ENCODE peak calls at places on chromosomes 12 and 14, in nine cellular contexts. O is transverse colon; B is right cardiac atrium; W is mesendoderm; Y is CD4-positive, CD25-positive, alpha-beta regulatory T cell; N is cardiac muscle cell; I is mammary epithelial cell; K is neuronal stem cell; V is upper lobe of right lung. A is an unnamed sample.

GRCh38 chr12:89525002-89525823 is 617 bp upstream of the GALNT4 start:
- DNase-seq in O (peak; percentile 75), B (peak; percentile 76), W (peak; percentile 67), Y (peak; percentile 61), N (no peak), I (peak; percentile 59), K (peak; percentile 46), V (peak; percentile 81), A (no peak)

GRCh38 chr14:55688566-55688965 is 108.6 kb downstream of the KTN1 start:
- DNase-seq in O (no peak), B (no peak), W (peak; percentile 23), Y (no peak), N (no peak), I (no peak), K (no peak), V (no peak), A (no peak)

GRCh38 chr12:12807970-12808702 is 5.0 kb upstream of the DDX47 start:
- DNase-seq in O (peak; percentile 60), B (peak; percentile 82), W (no peak), Y (peak; percentile 91), N (no peak), I (no peak), K (no peak), V (no peak), A (peak; percentile 43)

GRCh38 chr12:62730649-62731377 is 204.1 kb downstream of the PPM1H start:
- DNase-seq in O (no peak), B (no peak), W (no peak), Y (no peak), N (peak; percentile 69), I (peak; percentile 55), K (no peak), V (no peak), A (no peak)

GRCh38 chr12:2256453-2256852 is 203.7 kb downstream of the CACNA1C start:
- DNase-seq in O (no peak), B (no peak), W (no peak), Y (no peak), N (peak; percentile 84), I (no peak), K (no peak), V (no peak), A (no peak)

GRCh38 chr12:58313091-58313855 is 371.9 kb downstream of the ATP23 start:
- DNase-seq in O (no peak), B (no peak), W (no peak), Y (no peak), N (peak; percentile 71), I (peak; percentile 35), K (no peak), V (no peak), A (no peak)

GRCh38 chr12:124680863-124681778 is 113.7 kb upstream of the NCOR2 start:
- DNase-seq in O (no peak), B (peak; percentile 86), W (peak; percentile 95), Y (peak; percentile 13), N (peak; percentile 70), I (peak; percentile 97), K (peak; percentile 48), V (no peak), A (peak; percentile 59)

GRCh38 chr14:95497561-95498011 is 18.9 kb downstream of the SYNE3 start:
- DNase-seq in O (no peak), B (peak; percentile 22), W (no peak), Y (no peak), N (no peak), I (no peak), K (no peak), V (no peak), A (no peak)

GRCh38 chr14:84750763-84751554 is 779.0 kb upstream of the FLRT2 start:
- DNase-seq in O (no peak), B (no peak), W (peak; percentile 48), Y (no peak), N (peak; percentile 61), I (peak; percentile 4), K (no peak), V (no peak), A (no peak)

GRCh38 chr12:123757555-123757954 is 4.5 kb upstream of the DNAH10 start:
- DNase-seq in O (no peak), B (no peak), W (no peak), Y (no peak), N (peak; percentile 88), I (no peak), K (no peak), V (no peak), A (no peak)

GRCh38 chr14:101875041-101875725 is 89.2 kb upstream of the DYNC1H1 start:
- DNase-seq in O (no peak), B (no peak), W (no peak), Y (no peak), N (no peak), I (no peak), K (no peak), V (no peak), A (no peak)

GRCh38 chr14:101872333-101872732 is 92.0 kb upstream of the DYNC1H1 start:
- DNase-seq in O (no peak), B (no peak), W (no peak), Y (no peak), N (no peak), I (no peak), K (no peak), V (no peak), A (no peak)

GRCh38 chr14:101873401-101873800 is 91.0 kb upstream of the DYNC1H1 start:
- DNase-seq in O (no peak), B (no peak), W (no peak), Y (no peak), N (no peak), I (no peak), K (no peak), V (no peak), A (no peak)

GRCh38 chr14:101875726-101876268 is 88.6 kb upstream of the DYNC1H1 start:
- DNase-seq in O (no peak), B (no peak), W (no peak), Y (no peak), N (no peak), I (no peak), K (no peak), V (no peak), A (no peak)

DNA sequence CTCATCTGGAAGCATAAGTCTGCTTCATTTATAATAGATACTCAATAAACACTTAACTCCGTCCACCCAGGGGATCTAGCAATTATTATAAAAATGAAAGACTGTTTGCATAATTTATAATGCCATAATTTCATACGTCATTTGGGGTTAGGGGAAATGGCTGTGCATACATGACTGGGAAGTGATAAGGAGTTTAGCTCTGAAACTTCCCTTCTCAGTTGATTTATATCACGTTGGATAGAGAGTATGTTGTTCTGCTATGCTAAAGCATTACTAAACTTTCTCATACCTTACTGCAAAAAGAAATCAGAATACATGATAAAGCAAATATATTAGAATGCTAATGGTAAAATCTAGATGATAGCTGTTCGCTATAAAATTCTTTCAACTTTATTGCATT is 90.4 kb upstream of the DYNC1H1 start:
- DNase-seq in O (no peak), B (no peak), W (no peak), Y (no peak), N (no peak), I (no peak), K (no peak), V (no peak), A (no peak)
- H3K27ac ChIP-seq in O (peak overlapping the region; percentile 6), B (no peak overlapping the region), W (no peak overlapping the region), Y (peak overlapping the region; percentile 91), N (no peak overlapping the region), I (no peak overlapping the region), K (no peak overlapping the region), V (no peak overlapping the region), A (no peak overlapping the region)

GRCh38 chr14:97336179-97336578 is 539.0 kb downstream of the VRK1 start:
- DNase-seq in O (no peak), B (no peak), W (no peak), Y (peak; percentile 33), N (no peak), I (no peak), K (no peak), V (no peak), A (no peak)

GRCh38 chr14:97331526-97331925 is 534.3 kb downstream of the VRK1 start:
- DNase-seq in O (no peak), B (no peak), W (peak; percentile 65), Y (no peak), N (no peak), I (no peak), K (no peak), V (no peak), A (no peak)

GRCh38 chr14:97331058-97331457 is 533.9 kb downstream of the VRK1 start:
- DNase-seq in O (no peak), B (no peak), W (peak; percentile 10), Y (no peak), N (no peak), I (no peak), K (no peak), V (no peak), A (no peak)

GRCh38 chr14:97329701-97330100 is 532.5 kb downstream of the VRK1 start:
- DNase-seq in O (no peak), B (no peak), W (peak; percentile 37), Y (no peak), N (no peak), I (no peak), K (no peak), V (no peak), A (no peak)

GRCh38 chr14:97332591-97332984 is 535.4 kb downstream of the VRK1 start:
- DNase-seq in O (no peak), B (no peak), W (no peak), Y (no peak), N (no peak), I (no peak), K (no peak), V (no peak), A (no peak)
- H3K4me1 ChIP-seq in O (no peaks in the 10 kb centered on the region), B (no peaks in the 10 kb centered on the region), W (no peaks in the 10 kb centered on the region), Y (peaks cover 4% of the 10 kb centered on the region), N (no peaks in the 10 kb centered on the region), I (no peaks in the 10 kb centered on the region), K (peaks cover under 1% of the 10 kb centered on the region), V (no peaks in the 10 kb centered on the region), A (no peaks in the 10 kb centered on the region)

GRCh38 chr12:27575099-27575779 is 51.2 kb downstream of the PPFIBP1 start:
- DNase-seq in O (no peak), B (no peak), W (no peak), Y (no peak), N (no peak), I (no peak), K (no peak), V (no peak), A (no peak)

GRCh38 chr12:27572486-27573255 is 48.7 kb downstream of the PPFIBP1 start:
- DNase-seq in O (no peak), B (no peak), W (no peak), Y (no peak), N (no peak), I (no peak), K (no peak), V (no peak), A (no peak)

GRCh38 chr12:27575780-27576154 is 51.8 kb downstream of the PPFIBP1 start:
- DNase-seq in O (no peak), B (no peak), W (no peak), Y (no peak), N (no peak), I (no peak), K (no peak), V (no peak), A (no peak)

GRCh38 chr12:27573972-27574371 is 50.0 kb downstream of the PPFIBP1 start:
- DNase-seq in O (no peak), B (no peak), W (no peak), Y (no peak), N (peak; percentile 85), I (peak; percentile 83), K (no peak), V (no peak), A (no peak)

GRCh38 chr12:27571463-27571862 is 47.5 kb downstream of the PPFIBP1 start:
- DNase-seq in O (no peak), B (no peak), W (no peak), Y (no peak), N (peak; percentile 61), I (peak; percentile 89), K (no peak), V (no peak), A (no peak)
- H3K27ac ChIP-seq in O (no peak overlapping the region), B (no peak overlapping the region), W (no peak overlapping the region), Y (no peak overlapping the region), N (no peak overlapping the region), I (peak overlapping the region; percentile 79), K (no peak overlapping the region), V (no peak overlapping the region), A (no peak overlapping the region)

GRCh38 chr14:74840603-74841030 is 35.3 kb downstream of the PROX2 start:
- DNase-seq in O (no peak), B (no peak), W (no peak), Y (peak; percentile 35), N (no peak), I (no peak), K (no peak), V (no peak), A (no peak)
- H3K4me1 ChIP-seq in O (no peaks in the 10 kb centered on the region), B (no peaks in the 10 kb centered on the region), W (no peaks in the 10 kb centered on the region), Y (peaks cover 50% of the 10 kb centered on the region), N (no peaks in the 10 kb centered on the region), I (peaks cover 12% of the 10 kb centered on the region), K (peaks cover 1% of the 10 kb centered on the region), V (peaks cover 15% of the 10 kb centered on the region), A (no peaks in the 10 kb centered on the region)

A was measured in gastrocnemius medialis.